ENCODE peak calls at places on chromosomes 5 and 9, in eight cellular contexts. B, O, Y, K, M, L, J and E are unnamed samples. For H3K27me3, the result is how much of the 10 kb centered on the place peaks cover.

GRCh38 chr9:133658442-133659431 is 22.6 kb downstream of the DBH start:
- DNase-seq in M (peak), L (peak), Y (no peak), O (no peak), J (peak), B (peak), K (peak), E (peak)

GRCh38 chr9:3087697-3088096 is 243.8 kb upstream of the PUM3 start:
- DNase-seq in Y (no peak), L (no peak), O (peak), K (no peak), J (no peak), M (no peak), B (no peak), E (no peak)

GRCh38 chr9:127199001-127199791 is 65.4 kb upstream of the GARNL3 start:
- DNase-seq in M (peak), K (peak), J (peak), B (peak), Y (peak), L (peak), O (peak), E (peak)

GRCh38 chr9:4371108-4371507 is 71.2 kb upstream of the GLIS3 start:
- DNase-seq in J (no peak), O (no peak), K (peak), B (no peak), Y (no peak), M (peak), L (no peak), E (no peak)

GRCh38 chr5:150399158-150400019 is 13.3 kb downstream of the CD74 start:
- DNase-seq in B (no peak), O (no peak), Y (no peak), J (no peak), L (no peak), M (peak), K (no peak), E (no peak)

GRCh38 chr9:123867034-123867433 is 62.9 kb downstream of the DENND1A start:
- DNase-seq in K (no peak), B (no peak), J (no peak), L (no peak), O (no peak), M (peak), Y (peak), E (peak)

GRCh38 chr9:124392254-124392653 is 23.0 kb downstream of the PSMB7 start:
- DNase-seq in B (no peak), O (no peak), L (peak), M (no peak), K (no peak), Y (peak), J (no peak), E (no peak)

GRCh38 chr9:114307323-114308250 is 15.3 kb upstream of the ORM1 start:
- DNase-seq in M (peak), K (no peak), B (no peak), L (no peak), O (no peak), Y (no peak), J (peak), E (no peak)

GRCh38 chr9:110095776-110096175 is 112.2 kb downstream of the C9orf152 start:
- DNase-seq in B (no peak), J (no peak), M (peak), L (no peak), Y (peak), O (no peak), K (no peak), E (no peak)

GRCh38 chr5:172005708-172006377 is 595 bp downstream of the FBXW11 start:
- DNase-seq in B (peak), M (peak), K (peak), J (peak), Y (peak), O (peak), L (peak), E (peak)

GRCh38 chr5:132439521-132440206 is 50.9 kb downstream of the IRF1 start:
- DNase-seq in Y (no peak), K (no peak), B (peak), J (no peak), O (no peak), L (peak), M (peak), E (no peak)

GRCh38 chr9:5671711-5672353 is 42.9 kb downstream of the RIC1 start:
- DNase-seq in K (peak), M (no peak), O (no peak), B (no peak), Y (no peak), L (no peak), J (no peak), E (peak)

GRCh38 chr5:95937607-95938152 is 24.0 kb downstream of the ELL2 start:
- DNase-seq in J (no peak), M (no peak), K (no peak), Y (no peak), L (no peak), B (no peak), O (no peak), E (no peak)

GRCh38 chr5:41967401-41967800 is 42.3 kb downstream of the FBXO4 start:
- DNase-seq in O (no peak), L (no peak), M (no peak), K (no peak), B (no peak), Y (no peak), J (no peak), E (no peak)

GRCh38 chr5:119330367-119331183 is 25.2 kb upstream of the TNFAIP8 start:
- DNase-seq in Y (no peak), L (no peak), O (no peak), K (no peak), M (no peak), B (no peak), J (no peak), E (no peak)

GRCh38 chr5:141326088-141326854 is 4.0 kb upstream of the PCDHGA1 start:
- DNase-seq in L (peak), J (no peak), O (peak), K (peak), M (peak), Y (no peak), B (peak), E (peak)

GRCh38 chr5:141208478-141208877 is at the start of gene PCDHB12:
- DNase-seq in O (peak), B (no peak), J (no peak), M (no peak), K (no peak), L (no peak), Y (no peak), E (no peak)

GRCh38 chr9:79155308-79155707 is 416.5 kb upstream of the TLE4 start:
- DNase-seq in K (no peak), M (no peak), L (no peak), Y (no peak), B (no peak), O (peak), J (no peak), E (no peak)

GRCh38 chr5:147290261-147290660 is 55.4 kb downstream of the STK32A start:
- DNase-seq in Y (no peak), J (no peak), K (no peak), B (no peak), L (no peak), O (peak), M (no peak), E (peak)

GRCh38 chr9:93118863-93119702 is 15.0 kb downstream of the NINJ1 start:
- DNase-seq in B (no peak), Y (no peak), J (peak), O (no peak), M (no peak), L (peak), K (no peak), E (no peak)

GRCh38 chr9:97924386-97924785 is 2.1 kb upstream of the TRMO start:
- DNase-seq in K (no peak), Y (peak), J (no peak), O (no peak), L (no peak), B (no peak), M (no peak), E (no peak)

GRCh38 chr9:114207034-114207815 is 51.9 kb downstream of the COL27A1 start:
- DNase-seq in M (peak), B (peak), L (peak), Y (no peak), J (no peak), O (no peak), K (no peak), E (no peak)

GRCh38 chr9:95131023-95131943 is 186.2 kb downstream of the FANCC start:
- DNase-seq in J (peak), B (peak), L (peak), K (peak), Y (peak), O (peak), M (peak), E (peak)

GRCh38 chr5:136058031-136058971 is 29.5 kb downstream of the TGFBI start:
- DNase-seq in K (peak), O (peak), Y (no peak), M (peak), J (peak), B (peak), L (peak), E (peak)

GRCh38 chr5:95841914-95842812 is 19.6 kb upstream of the GLRX start:
- DNase-seq in Y (no peak), O (no peak), L (no peak), B (peak), M (peak), K (no peak), J (no peak), E (no peak)

GRCh38 chr9:121499427-121500164 is at the start of gene GGTA1:
- DNase-seq in M (peak), L (peak), Y (no peak), K (peak), B (peak), J (peak), O (peak), E (peak)

GRCh38 chr5:80153586-80154126 is 102.2 kb downstream of the SERINC5 start:
- DNase-seq in B (peak), J (no peak), M (no peak), L (no peak), K (no peak), O (no peak), Y (no peak), E (no peak)

GRCh38 chr5:101364469-101364868 is 461.4 kb upstream of the ST8SIA4 start:
- DNase-seq in J (no peak), O (no peak), K (no peak), B (no peak), Y (no peak), M (no peak), L (no peak), E (peak)

GRCh38 chr5:56545016-56545415 is 270.3 kb upstream of the MAP3K1 start:
- DNase-seq in B (no peak), L (no peak), K (no peak), O (no peak), Y (no peak), M (no peak), J (no peak), E (no peak)

GRCh38 chr9:95103385-95104087 is 214.0 kb downstream of the FANCC start:
- DNase-seq in B (no peak), M (peak), J (no peak), O (peak), L (no peak), Y (no peak), K (no peak), E (no peak)

GRCh38 chr9:98897745-98898144 is 46.0 kb upstream of the COL15A1 start:
- DNase-seq in Y (no peak), B (no peak), K (no peak), O (no peak), J (no peak), M (peak), L (no peak), E (peak)

GRCh38 chr5:8756498-8757084 is 789.3 kb downstream of the SEMA5A start:
- DNase-seq in J (no peak), K (peak), O (peak), Y (peak), L (no peak), M (peak), B (peak), E (peak)

GRCh38 chr9:93567271-93567959 is 9.0 kb upstream of the PHF2 start:
- DNase-seq in Y (no peak), M (no peak), B (no peak), K (no peak), O (no peak), J (no peak), L (no peak), E (no peak)

GRCh38 chr9:5869315-5870019 is 21.2 kb upstream of the MLANA start:
- DNase-seq in O (peak), K (no peak), L (no peak), Y (no peak), M (no peak), J (no peak), B (no peak), E (peak)

GRCh38 chr5:440413-441180 is 2.4 kb upstream of the EXOC3 start:
- DNase-seq in M (no peak), J (peak), B (peak), L (peak), O (no peak), Y (no peak), K (no peak), E (no peak)

GRCh38 chr5:9196403-9197224 is 349.3 kb downstream of the SEMA5A start:
- DNase-seq in B (no peak), L (no peak), Y (no peak), K (no peak), M (peak), O (no peak), J (no peak), E (no peak)

GRCh38 chr5:73106335-73106734 is 14.0 kb upstream of the TMEM171 start:
- DNase-seq in K (no peak), B (no peak), M (no peak), Y (no peak), L (no peak), O (no peak), J (no peak), E (no peak)

GRCh38 chr5:124743534-124744169 is 2.8 kb downstream of the ZNF608 start:
- DNase-seq in O (no peak), K (peak), M (no peak), Y (no peak), B (peak), L (no peak), J (no peak), E (peak)

GRCh38 chr5:131814990-131815389 is 18.2 kb upstream of the FNIP1 start:
- DNase-seq in K (peak), Y (no peak), B (no peak), O (peak), L (no peak), M (peak), J (no peak), E (peak)

GRCh38 chr5:4533457-4534105 is 606.5 kb upstream of the ADAMTS16 start:
- DNase-seq in Y (no peak), L (no peak), K (no peak), O (no peak), M (no peak), J (no peak), B (no peak), E (no peak)

GRCh38 chr5:4541334-4541733 is 598.8 kb upstream of the ADAMTS16 start:
- DNase-seq in M (no peak), L (no peak), O (no peak), K (no peak), B (no peak), J (no peak), Y (no peak), E (no peak)

GRCh38 chr5:4542145-4542778 is 597.9 kb upstream of the ADAMTS16 start:
- DNase-seq in L (no peak), M (no peak), O (no peak), J (no peak), K (no peak), Y (no peak), B (no peak), E (no peak)

GRCh38 chr5:4540375-4541173 is 599.6 kb upstream of the ADAMTS16 start:
- DNase-seq in O (no peak), J (no peak), M (no peak), B (no peak), L (no peak), K (no peak), Y (no peak), E (no peak)

DNA sequence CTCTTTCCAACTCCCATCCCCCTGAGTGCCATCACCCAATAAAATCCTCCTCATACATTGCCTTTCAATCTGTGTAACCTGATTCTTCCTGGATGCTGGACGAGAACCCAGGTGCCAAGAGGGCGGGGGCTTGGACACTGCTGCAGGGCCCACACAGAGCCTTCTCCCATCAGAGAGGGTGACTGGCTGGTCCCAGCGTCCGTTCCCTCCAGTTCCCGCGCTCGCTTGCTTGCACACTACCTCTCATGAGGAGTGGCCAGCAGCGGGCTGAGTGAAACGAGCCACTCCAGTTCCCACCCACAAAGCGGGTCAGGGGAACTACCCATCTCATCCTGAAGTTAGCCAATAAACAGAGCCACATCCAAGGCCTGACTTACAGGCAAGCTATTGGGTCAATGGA is 602.6 kb upstream of the ADAMTS16 start:
- DNase-seq in M (no peak), J (no peak), B (no peak), O (no peak), L (no peak), Y (no peak), K (no peak), E (no peak)
- H3K27me3 ChIP-seq in M (under half), J (under half), B (under half), O (under half), L (under half), Y (under half), K (under half), E (under half)

DNA sequence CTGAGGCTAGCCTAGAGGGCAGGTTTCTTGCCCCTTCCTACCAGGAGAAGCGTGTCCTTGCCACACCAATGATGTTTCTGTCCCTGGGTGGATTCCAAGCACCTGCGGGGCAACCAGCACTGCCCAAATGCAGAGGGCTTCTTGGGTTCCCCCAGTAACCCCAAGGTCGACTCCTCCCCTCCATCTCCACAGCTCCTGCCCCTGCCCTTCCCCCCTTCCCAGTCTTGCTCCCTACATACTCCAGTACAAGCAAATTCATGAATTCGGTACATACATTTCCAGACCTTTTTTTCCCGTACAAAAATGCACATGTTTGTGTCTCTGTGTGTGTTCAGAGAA is 12.8 kb upstream of the JADE2 start:
- DNase-seq in O (peak), Y (no peak), J (no peak), L (peak), K (no peak), M (no peak), B (no peak), E (no peak)
- H3K27ac ChIP-seq in O (peak), Y (no peak), J (peak), L (peak), K (peak), M (peak), B (peak), E (peak)

DNA sequence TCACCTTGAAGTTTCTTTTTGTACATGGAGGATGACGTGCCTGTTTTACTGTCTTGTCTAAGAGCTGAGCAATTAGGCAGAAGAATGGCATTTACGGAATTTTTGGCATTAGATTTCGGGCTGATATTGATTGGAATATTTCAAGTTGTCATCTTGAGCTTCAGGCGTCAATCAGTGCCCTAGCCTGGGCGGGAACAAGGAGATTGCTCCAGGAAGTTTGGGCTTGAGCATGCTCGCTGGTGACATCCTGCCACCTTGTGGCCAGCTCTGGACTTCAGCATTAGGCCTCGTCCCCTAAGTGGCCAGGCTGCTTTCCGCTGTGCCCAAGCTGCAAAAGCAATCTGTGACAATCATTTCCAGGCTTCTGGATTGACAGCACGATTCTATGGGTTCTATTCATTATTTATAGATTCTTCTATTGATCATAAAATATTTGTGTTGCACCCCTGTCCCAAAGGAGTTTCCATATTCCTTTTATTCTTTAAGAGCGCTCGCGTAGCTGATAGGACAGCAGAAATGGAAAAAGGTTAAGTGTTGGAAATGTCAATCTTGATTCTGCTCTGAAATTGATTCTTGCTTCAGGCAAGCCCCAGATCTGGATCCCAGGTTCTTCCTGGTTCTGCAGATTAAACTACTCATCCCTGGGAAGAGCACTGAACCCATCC is 79.3 kb downstream of the SLC28A3 start:
- DNase-seq in Y (peak), J (peak), O (peak), L (peak), B (peak), M (peak), K (peak), E (peak)
- H3K4me3 ChIP-seq in Y (no peak), J (no peak), O (no peak), L (peak), B (no peak), M (no peak), K (no peak), E (no peak)

GRCh38 chr5:176743136-176743827 is 67.1 kb upstream of the UNC5A start:
- DNase-seq in J (peak), Y (no peak), M (no peak), B (no peak), O (peak), K (peak), L (no peak), E (no peak)
- H3K27me3 ChIP-seq in J (under half), Y (under half), M (under half), B (half or more), O (under half), K (half or more), L (under half), E (under half)

GRCh38 chr9:128828267-128828666 is 1.3 kb downstream of the SPOUT1 start:
- DNase-seq in L (no peak), B (no peak), M (no peak), O (no peak), Y (no peak), J (no peak), K (no peak), E (no peak)
- H3K27ac ChIP-seq in L (no peak), B (no peak), M (no peak), O (no peak), Y (no peak), J (no peak), K (no peak), E (no peak)

DNA sequence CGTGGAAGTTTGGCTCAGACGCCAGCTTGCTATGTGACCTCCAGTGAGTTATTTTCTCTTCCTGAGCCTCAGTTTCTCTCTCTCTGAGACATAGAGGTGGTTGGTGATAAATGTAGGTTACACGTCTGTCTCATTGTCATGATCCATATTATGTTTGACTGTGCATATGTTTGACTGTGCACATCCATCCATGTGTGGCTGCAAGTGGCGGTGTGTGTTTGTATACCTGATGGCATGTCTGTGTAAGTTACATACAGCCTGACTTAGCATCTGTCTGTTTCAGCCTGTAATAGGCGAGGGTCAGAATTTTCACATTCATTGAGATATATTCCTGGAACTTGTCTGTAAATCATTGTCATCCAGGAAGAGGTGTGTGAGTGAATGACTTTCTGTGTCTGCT is 3.3 kb downstream of the SPARC start:
- DNase-seq in L (no peak), O (no peak), J (no peak), B (no peak), K (no peak), Y (no peak), M (no peak), E (no peak)
- H3K4me3 ChIP-seq in L (peak), O (no peak), J (no peak), B (no peak), K (no peak), Y (no peak), M (no peak), E (no peak)

DNA sequence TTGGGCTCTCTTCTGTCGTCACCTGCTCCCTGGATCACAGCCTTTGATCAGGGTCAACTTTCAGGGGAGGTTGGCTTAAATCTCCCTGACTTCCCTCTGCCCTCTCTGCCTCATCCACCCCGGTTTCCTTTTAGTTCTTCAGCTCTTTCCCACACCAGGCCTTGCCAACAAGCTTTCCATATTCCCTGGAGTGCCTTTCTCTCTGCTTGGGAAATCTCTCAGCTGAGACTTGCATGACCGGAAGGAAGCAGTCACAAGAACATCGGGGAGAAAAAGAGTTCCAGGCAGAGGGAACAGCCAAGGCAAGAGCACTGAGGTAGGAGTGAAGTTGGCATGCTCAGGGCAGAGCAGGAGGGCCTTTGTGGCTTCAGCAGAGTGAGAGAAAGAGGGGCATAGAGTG is 88.4 kb upstream of the HSPA9 start:
- DNase-seq in J (no peak), Y (no peak), O (no peak), K (no peak), L (no peak), B (no peak), M (peak), E (no peak)
- H3K27me3 ChIP-seq in J (under half), Y (under half), O (under half), K (under half), L (under half), B (under half), M (under half), E (under half)